ENCODE peak calls at places on chromosome X, in seven cellular contexts. S is foreskin fibroblast, Z is BE2C, M is A549, Y is PC-3, E is fibroblast of mammary gland, I is colonic mucosa. F is an unnamed sample.

GRCh38 chrX:75149654-75150053 is 6.4 kb downstream of the ABCB7 start:
- DNase-seq in Y (no peak), E (no peak), Z (no peak), I (no peak), S (no peak), M (no peak), F (no peak)

GRCh38 chrX:40244980-40245379 is 147.2 kb upstream of the BCOR start:
- DNase-seq in I (no peak), S (no peak), Z (peak), E (no peak), M (no peak), Y (no peak), F (no peak)

GRCh38 chrX:147958316-147958715 is 22.8 kb upstream of the FMR1NB start:
- DNase-seq in S (peak), Y (peak), E (peak), M (no peak), I (no peak), Z (no peak), F (no peak)

GRCh38 chrX:154123241-154124219 is 20.5 kb upstream of the OPN1LW start:
- DNase-seq in Z (peak), I (peak), S (no peak), Y (peak), E (no peak), M (no peak), F (peak)

GRCh38 chrX:791479-792034 is 161.0 kb downstream of the SHOX start:
- DNase-seq in S (no peak), Z (no peak), M (no peak), I (no peak), E (no peak), Y (no peak), F (no peak)

GRCh38 chrX:110003167-110004156 is 548 bp downstream of the TMEM164 start:
- DNase-seq in M (peak), Z (no peak), S (no peak), Y (no peak), E (peak), I (no peak), F (no peak)

GRCh38 chrX:120251471-120252011 is 929 bp downstream of the ZBTB33 start:
- DNase-seq in S (peak), Z (peak), I (peak), E (peak), M (peak), Y (peak), F (no peak)

GRCh38 chrX:39814391-39814790 is 283.4 kb downstream of the BCOR start:
- DNase-seq in M (no peak), Z (no peak), I (peak), Y (peak), E (peak), S (no peak), F (no peak)

GRCh38 chrX:65581661-65582339 is 47.2 kb upstream of the LAS1L start:
- DNase-seq in I (peak), Z (peak), Y (peak), M (peak), S (peak), E (peak), F (peak)

GRCh38 chrX:9906919-9907318 is 60.2 kb upstream of the CLDN34 start:
- DNase-seq in I (no peak), Z (no peak), M (no peak), E (no peak), Y (peak), S (no peak), F (peak)

GRCh38 chrX:107537815-107538214 is 88.4 kb downstream of the FRMPD3 start:
- DNase-seq in M (peak), I (peak), E (peak), S (peak), Y (peak), Z (peak), F (no peak)

GRCh38 chrX:116272328-116272727 is 101.8 kb downstream of the AGTR2 start:
- DNase-seq in M (peak), Z (no peak), S (peak), E (peak), Y (peak), I (no peak), F (no peak)

GRCh38 chrX:70196961-70197805 is 19.9 kb downstream of the DGAT2L6 start:
- DNase-seq in I (peak), Y (peak), S (no peak), E (peak), Z (peak), M (peak), F (peak)

GRCh38 chrX:96909291-96909690 is 25.6 kb downstream of the RPA4 start:
- DNase-seq in Z (no peak), S (no peak), I (no peak), M (no peak), Y (no peak), E (peak), F (no peak)

GRCh38 chrX:21940356-21940829 is at the start of gene SMS:
- DNase-seq in M (peak), S (peak), I (peak), Y (peak), E (peak), Z (peak), F (no peak)

GRCh38 chrX:30883141-30883540 is 5.9 kb downstream of the TAB3 start:
- DNase-seq in Z (no peak), S (no peak), Y (no peak), M (no peak), I (no peak), E (no peak), F (no peak)

GRCh38 chrX:39815621-39816020 is 282.1 kb downstream of the BCOR start:
- DNase-seq in Z (peak), I (no peak), S (no peak), Y (peak), E (no peak), M (no peak), F (no peak)

GRCh38 chrX:154457491-154458115 is 478 bp upstream of the PLXNA3 start:
- DNase-seq in Z (peak), E (no peak), I (peak), Y (peak), M (no peak), S (no peak), F (no peak)

GRCh38 chrX:124346064-124346876 is at the start of gene SH2D1A:
- DNase-seq in E (no peak), Y (no peak), Z (no peak), M (no peak), I (no peak), S (no peak), F (no peak)

GRCh38 chrX:20362268-20363002 is 95.7 kb upstream of the RPS6KA3 start:
- DNase-seq in Y (peak), M (peak), E (peak), I (no peak), S (peak), Z (no peak), F (peak)

GRCh38 chrX:51847463-51847862 is 46.0 kb upstream of the MAGED1 start:
- DNase-seq in S (no peak), M (no peak), I (no peak), Y (no peak), E (no peak), Z (no peak), F (no peak)

GRCh38 chrX:47745386-47745785 is 86.4 kb upstream of the UXT start:
- DNase-seq in I (no peak), M (no peak), Y (no peak), S (no peak), E (peak), Z (no peak), F (no peak)

GRCh38 chrX:119488749-119489148 is 20.5 kb downstream of the SLC25A5 start:
- DNase-seq in Y (peak), I (peak), E (peak), S (no peak), M (no peak), Z (peak), F (no peak)

GRCh38 chrX:49178537-49178936 is 6.8 kb downstream of the PLP2 start:
- DNase-seq in S (no peak), I (no peak), M (no peak), Z (no peak), Y (no peak), E (no peak), F (no peak)

GRCh38 chrX:49175875-49176274 is 4.2 kb downstream of the PLP2 start:
- DNase-seq in I (no peak), Y (no peak), Z (no peak), E (no peak), M (no peak), S (no peak), F (no peak)

GRCh38 chrX:49177873-49178480 is 6.3 kb downstream of the PLP2 start:
- DNase-seq in M (no peak), S (no peak), E (no peak), Z (no peak), I (no peak), Y (no peak), F (no peak)

GRCh38 chrX:49176421-49177326 is 5.0 kb downstream of the PLP2 start:
- DNase-seq in E (no peak), S (no peak), Y (no peak), M (no peak), I (peak), Z (peak), F (no peak)

DNA sequence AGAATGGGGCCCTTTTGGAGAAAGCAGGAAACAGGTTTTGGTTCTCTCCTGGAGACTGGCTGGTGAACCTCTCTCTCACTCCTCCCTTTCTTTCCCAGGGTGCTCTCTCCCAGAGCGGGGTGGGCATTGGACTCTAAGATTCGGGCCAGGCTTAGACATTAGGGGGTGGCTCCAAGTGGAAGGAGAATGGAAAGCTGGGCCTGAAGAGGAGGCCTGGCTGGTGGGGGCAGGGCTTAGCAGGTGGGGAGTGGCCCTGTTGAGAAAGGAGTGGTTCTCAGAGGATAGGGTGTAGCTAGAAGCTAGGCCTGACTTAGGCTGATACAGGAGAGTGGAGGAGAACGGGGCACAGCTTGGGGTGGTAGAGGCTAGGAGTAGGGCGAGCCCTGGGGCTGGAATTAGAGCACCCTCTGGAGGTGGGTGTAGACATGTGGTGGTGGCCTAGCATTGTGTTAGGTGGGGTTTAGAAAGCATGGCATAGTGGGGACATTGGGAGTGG is 5.7 kb downstream of the PLP2 start:
- DNase-seq in M (no peak), I (peak), Z (no peak), Y (no peak), S (no peak), E (no peak), F (no peak)
- TF ChIP-seq CTCF in M (peak), I (no peak), Z (no peak), Y (peak), S (no peak), E (no peak), F (no peak)

GRCh38 chrX:137428777-137429564 is 137.0 kb upstream of the ZIC3 start:
- DNase-seq in I (no peak), Z (no peak), E (no peak), S (no peak), Y (no peak), M (no peak), F (no peak)

GRCh38 chrX:137428251-137428661 is 137.7 kb upstream of the ZIC3 start:
- DNase-seq in I (no peak), M (peak), Y (no peak), S (no peak), E (no peak), Z (no peak), F (no peak)

GRCh38 chrX:137425273-137425902 is 140.5 kb upstream of the ZIC3 start:
- DNase-seq in S (no peak), Y (no peak), M (no peak), Z (no peak), E (no peak), I (no peak), F (no peak)

GRCh38 chrX:137427813-137428212 is 138.1 kb upstream of the ZIC3 start:
- DNase-seq in E (no peak), Z (no peak), Y (no peak), I (no peak), S (no peak), M (peak), F (no peak)

GRCh38 chrX:137427061-137427778 is 138.7 kb upstream of the ZIC3 start:
- DNase-seq in Y (no peak), S (no peak), M (no peak), Z (no peak), E (no peak), I (no peak), F (no peak)
- H3K4me3 ChIP-seq in Y (no peak), S (peak), M (peak), Z (no peak), E (no peak), I (peak), F (no peak)

GRCh38 chrX:5916945-5917344 is 311.7 kb downstream of the NLGN4X start:
- DNase-seq in S (no peak), E (no peak), M (no peak), I (no peak), Y (no peak), Z (no peak), F (no peak)
- TF ChIP-seq CTCF in S (no peak), E (no peak), M (no peak), I (no peak), Y (peak), Z (no peak), F (no peak)

GRCh38 chrX:103101280-103102042 is 8.5 kb upstream of the NXF3 start:
- DNase-seq in S (no peak), I (no peak), Y (no peak), M (no peak), Z (peak), E (no peak), F (no peak)
- H3K4me3 ChIP-seq in S (no peak), I (no peak), Y (no peak), M (no peak), Z (no peak), E (no peak), F (no peak)

DNA sequence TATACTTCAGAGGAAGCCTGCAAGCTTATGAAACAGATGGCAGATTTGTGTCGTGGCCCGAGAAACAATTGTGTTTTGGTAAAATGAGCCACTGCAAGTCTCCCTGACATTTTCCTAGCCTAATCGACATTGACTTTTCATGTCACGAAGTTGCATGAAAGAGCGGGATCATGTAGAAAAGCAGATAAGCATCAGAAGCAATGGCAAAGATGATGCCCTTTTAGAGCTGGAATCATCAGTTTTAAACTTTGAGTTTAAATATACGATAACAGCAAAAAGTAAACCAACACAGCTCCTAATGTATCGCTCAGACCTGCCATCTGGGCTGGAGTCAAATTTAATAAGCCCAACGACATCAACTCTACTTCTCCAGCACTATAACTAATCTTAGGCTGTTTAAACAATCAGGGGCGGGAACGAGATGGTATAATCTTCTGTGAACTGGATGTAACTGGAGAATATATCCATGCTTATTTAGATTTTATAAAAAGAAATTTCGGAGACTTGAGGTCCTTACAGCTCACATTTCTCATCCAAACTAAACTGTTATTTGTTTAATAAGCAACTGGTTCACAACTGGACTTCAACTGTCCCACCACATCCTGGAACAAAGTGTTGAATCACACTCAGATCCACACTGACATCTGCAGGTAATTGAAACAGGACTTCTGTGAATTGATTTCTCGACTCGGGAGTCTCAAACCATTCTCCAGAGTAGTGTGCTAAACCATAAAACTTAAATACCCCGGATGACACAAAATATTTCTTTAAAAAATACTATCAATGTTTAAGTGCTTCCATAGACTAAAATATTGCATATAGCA is 95.1 kb upstream of the PLAC1 start:
- DNase-seq in E (peak), Z (peak), S (peak), Y (peak), I (no peak), M (peak), F (no peak)
- TF ChIP-seq CTCF in E (peak), Z (peak), S (peak), Y (peak), I (no peak), M (peak), F (peak)

F was measured in LNCaP clone FGC.